ENCODE peak calls at places on chromosomes 12 and 14, in ten cellular contexts. U is foreskin fibroblast; W is HS-5; Z is T-helper 22 cell; J is activated naive CD8-positive, alpha-beta T cell treated with anti-CD3 and anti-CD28 coated beads, Interleukin-2, amount 50 U/mL, for 16 hours; X is endodermal cell; Q is T-helper 9 cell; C is occipital lobe; N is KBM-7; F is body of pancreas. I is an unnamed sample.

GRCh38 chr12:132649226-132649945 is 30.8 kb downstream of the P2RX2 start:
- DNase-seq in U (no peak), W (no peak), Z (no peak), J (no peak), X (peak), Q (no peak), C (no peak), N (no peak), F (no peak), I (no peak)

GRCh38 chr14:61925732-61926445 is 163.7 kb downstream of the SNAPC1 start:
- DNase-seq in U (no peak), W (no peak), Z (no peak), J (no peak), X (no peak), Q (no peak), C (no peak), N (no peak), F (no peak), I (no peak)

GRCh38 chr12:11075642-11076041 is 13.5 kb upstream of the TAS2R46 start:
- DNase-seq in U (no peak), W (no peak), Z (no peak), J (no peak), X (no peak), Q (no peak), C (no peak), N (no peak), F (no peak), I (no peak)

GRCh38 chr12:19669793-19670192 is 230.5 kb downstream of the AEBP2 start:
- DNase-seq in U (no peak), W (no peak), Z (no peak), J (no peak), X (no peak), Q (no peak), C (no peak), N (no peak), F (no peak), I (no peak)

GRCh38 chr12:95733156-95733825 is 57.3 kb downstream of the NTN4 start:
- DNase-seq in U (peak), W (peak), Z (no peak), J (no peak), X (no peak), Q (no peak), C (no peak), N (no peak), F (no peak), I (no peak)

GRCh38 chr12:54042970-54043744 is 10.3 kb downstream of the HOXC5 start:
- DNase-seq in U (no peak), W (no peak), Z (no peak), J (no peak), X (no peak), Q (no peak), C (no peak), N (no peak), F (no peak), I (no peak)

GRCh38 chr12:15700595-15700994 is 88.6 kb downstream of the EPS8 start:
- DNase-seq in U (peak), W (peak), Z (no peak), J (no peak), X (no peak), Q (no peak), C (no peak), N (peak), F (no peak), I (no peak)

GRCh38 chr12:19681007-19681406 is 241.7 kb downstream of the AEBP2 start:
- DNase-seq in U (no peak), W (no peak), Z (no peak), J (no peak), X (peak), Q (no peak), C (no peak), N (peak), F (no peak), I (peak)

GRCh38 chr14:103883263-103883523 is 35.8 kb upstream of the PPP1R13B start:
- DNase-seq in U (no peak), W (no peak), Z (no peak), J (no peak), X (no peak), Q (no peak), C (no peak), N (no peak), F (no peak), I (no peak)

GRCh38 chr12:114018669-114019068 is 52.5 kb upstream of the RBM19 start:
- DNase-seq in U (peak), W (no peak), Z (no peak), J (no peak), X (no peak), Q (no peak), C (no peak), N (no peak), F (no peak), I (peak)

GRCh38 chr12:402127-402456 is 648 bp downstream of the CCDC77 start:
- DNase-seq in U (peak), W (no peak), Z (no peak), J (no peak), X (peak), Q (no peak), C (no peak), N (peak), F (no peak), I (no peak)

GRCh38 chr12:123933214-123933613 is 39.4 kb downstream of the CCDC92 start:
- DNase-seq in U (no peak), W (no peak), Z (no peak), J (no peak), X (no peak), Q (no peak), C (no peak), N (no peak), F (no peak), I (no peak)

GRCh38 chr14:50089213-50089612 is 27.2 kb downstream of the VCPKMT start:
- DNase-seq in U (no peak), W (no peak), Z (no peak), J (no peak), X (no peak), Q (no peak), C (no peak), N (no peak), F (no peak), I (no peak)

GRCh38 chr12:77229640-77230442 is 164.5 kb upstream of the E2F7 start:
- DNase-seq in U (no peak), W (no peak), Z (no peak), J (no peak), X (no peak), Q (no peak), C (no peak), N (no peak), F (no peak), I (no peak)

GRCh38 chr12:112160611-112161010 is 35.3 kb downstream of the TRAFD1 start:
- DNase-seq in U (no peak), W (no peak), Z (no peak), J (no peak), X (peak), Q (no peak), C (no peak), N (no peak), F (no peak), I (no peak)

GRCh38 chr14:31927348-31927826 is 149.7 kb upstream of the ARHGAP5 start:
- DNase-seq in U (peak), W (peak), Z (no peak), J (no peak), X (no peak), Q (no peak), C (no peak), N (no peak), F (no peak), I (no peak)

GRCh38 chr14:88005978-88006851 is 1.3 kb downstream of the GPR65 start:
- DNase-seq in U (no peak), W (no peak), Z (peak), J (peak), X (no peak), Q (peak), C (no peak), N (peak), F (no peak), I (no peak)

GRCh38 chr12:32841061-32841460 is 55.5 kb downstream of the PKP2 start:
- DNase-seq in U (no peak), W (no peak), Z (no peak), J (no peak), X (no peak), Q (no peak), C (no peak), N (no peak), F (no peak), I (no peak)

GRCh38 chr14:79809849-79810612 is 401.3 kb downstream of the DIO2 start:
- DNase-seq in U (no peak), W (no peak), Z (no peak), J (no peak), X (no peak), Q (no peak), C (no peak), N (peak), F (no peak), I (peak)

GRCh38 chr12:84911331-84912190 is 1.0 kb downstream of the SLC6A15 start:
- DNase-seq in U (peak), W (peak), Z (no peak), J (no peak), X (peak), Q (no peak), C (peak), N (no peak), F (peak), I (peak)

GRCh38 chr14:76201162-76201561 is 49.4 kb downstream of the GPATCH2L start:
- DNase-seq in U (peak), W (peak), Z (no peak), J (no peak), X (no peak), Q (no peak), C (no peak), N (no peak), F (no peak), I (no peak)

GRCh38 chr12:90166671-90167070 is 458.0 kb upstream of the ATP2B1 start:
- DNase-seq in U (no peak), W (no peak), Z (no peak), J (no peak), X (no peak), Q (no peak), C (no peak), N (no peak), F (no peak), I (no peak)

GRCh38 chr14:94407906-94408305 is 19.5 kb upstream of the SERPINA1 start:
- DNase-seq in U (no peak), W (no peak), Z (no peak), J (no peak), X (no peak), Q (no peak), C (no peak), N (no peak), F (no peak), I (no peak)

GRCh38 chr12:71242511-71242910 is 84.7 kb upstream of the TSPAN8 start:
- DNase-seq in U (no peak), W (no peak), Z (no peak), J (no peak), X (no peak), Q (no peak), C (no peak), N (no peak), F (no peak), I (no peak)

GRCh38 chr14:61106627-61107147 is 125.6 kb downstream of the SLC38A6 start:
- DNase-seq in U (no peak), W (no peak), Z (no peak), J (no peak), X (peak), Q (no peak), C (no peak), N (no peak), F (no peak), I (no peak)

GRCh38 chr12:109777544-109777943 is 55.7 kb downstream of the TRPV4 start:
- DNase-seq in U (peak), W (no peak), Z (no peak), J (no peak), X (peak), Q (no peak), C (no peak), N (peak), F (no peak), I (peak)

GRCh38 chr14:71498151-71498734 is 434.0 kb upstream of the RGS6 start:
- DNase-seq in U (no peak), W (no peak), Z (no peak), J (no peak), X (no peak), Q (no peak), C (no peak), N (no peak), F (no peak), I (no peak)